ENCODE peak calls at places on chromosomes 12 and 14, in six cellular contexts. One of them, this sample, is unnamed.

GRCh38 chr12:109182041-109182839 is 65.9 kb downstream of the ACACB start:
- DNase-seq in activated CD8-positive, alpha-beta T cell treated with anti-CD3 and anti-CD28 coated beads, Interleukin-2, amount 10 ng/mL, durations not matched to agents 7 days and 5 days: no peak
- DNase-seq in stimulated activated CD8-positive, alpha-beta memory T cell treated with anti-CD3 and anti-CD28 coated beads, Interleukin-4, amount 100 ng/mL, for 1 hour: no peak
- DNase-seq in cardiac fibroblast: no peak
- DNase-seq in activated T-cell treated with anti-CD3 and anti-CD28 coated beads for 1 hour: no peak
- DNase-seq in GM23338: no peak
- DNase-seq in this sample: no peak

GRCh38 chr12:27779416-27779815 is 617 bp upstream of the KLHL42 start:
- DNase-seq in activated CD8-positive, alpha-beta T cell treated with anti-CD3 and anti-CD28 coated beads, Interleukin-2, amount 10 ng/mL, durations not matched to agents 7 days and 5 days: peak
- DNase-seq in activated T-cell treated with anti-CD3 and anti-CD28 coated beads for 1 hour: peak
- DNase-seq in stimulated activated CD8-positive, alpha-beta memory T cell treated with anti-CD3 and anti-CD28 coated beads, Interleukin-4, amount 100 ng/mL, for 1 hour: no peak
- DNase-seq in GM23338: peak
- DNase-seq in cardiac fibroblast: peak
- DNase-seq in this sample: peak

GRCh38 chr14:100070310-100070709 is 5.1 kb downstream of the EVL start:
- DNase-seq in activated CD8-positive, alpha-beta T cell treated with anti-CD3 and anti-CD28 coated beads, Interleukin-2, amount 10 ng/mL, durations not matched to agents 7 days and 5 days: peak
- DNase-seq in stimulated activated CD8-positive, alpha-beta memory T cell treated with anti-CD3 and anti-CD28 coated beads, Interleukin-4, amount 100 ng/mL, for 1 hour: no peak
- DNase-seq in cardiac fibroblast: no peak
- DNase-seq in GM23338: no peak
- DNase-seq in activated T-cell treated with anti-CD3 and anti-CD28 coated beads for 1 hour: no peak
- DNase-seq in this sample: no peak

GRCh38 chr14:97219356-97220017 is 422.3 kb downstream of the VRK1 start:
- DNase-seq in activated CD8-positive, alpha-beta T cell treated with anti-CD3 and anti-CD28 coated beads, Interleukin-2, amount 10 ng/mL, durations not matched to agents 7 days and 5 days: peak
- DNase-seq in cardiac fibroblast: no peak
- DNase-seq in activated T-cell treated with anti-CD3 and anti-CD28 coated beads for 1 hour: peak
- DNase-seq in GM23338: peak
- DNase-seq in stimulated activated CD8-positive, alpha-beta memory T cell treated with anti-CD3 and anti-CD28 coated beads, Interleukin-4, amount 100 ng/mL, for 1 hour: no peak
- DNase-seq in this sample: peak

GRCh38 chr14:101932668-101933067 is 31.7 kb upstream of the DYNC1H1 start:
- DNase-seq in activated CD8-positive, alpha-beta T cell treated with anti-CD3 and anti-CD28 coated beads, Interleukin-2, amount 10 ng/mL, durations not matched to agents 7 days and 5 days: no peak
- DNase-seq in stimulated activated CD8-positive, alpha-beta memory T cell treated with anti-CD3 and anti-CD28 coated beads, Interleukin-4, amount 100 ng/mL, for 1 hour: no peak
- DNase-seq in GM23338: no peak
- DNase-seq in cardiac fibroblast: no peak
- DNase-seq in activated T-cell treated with anti-CD3 and anti-CD28 coated beads for 1 hour: no peak
- DNase-seq in this sample: no peak

GRCh38 chr14:75234173-75234855 is 44.3 kb upstream of the FOS start:
- DNase-seq in stimulated activated CD8-positive, alpha-beta memory T cell treated with anti-CD3 and anti-CD28 coated beads, Interleukin-4, amount 100 ng/mL, for 1 hour: no peak
- DNase-seq in GM23338: no peak
- DNase-seq in cardiac fibroblast: peak
- DNase-seq in activated T-cell treated with anti-CD3 and anti-CD28 coated beads for 1 hour: no peak
- DNase-seq in activated CD8-positive, alpha-beta T cell treated with anti-CD3 and anti-CD28 coated beads, Interleukin-2, amount 10 ng/mL, durations not matched to agents 7 days and 5 days: no peak
- DNase-seq in this sample: no peak

GRCh38 chr12:1533205-1533601 is 61.2 kb downstream of the FBXL14 start:
- DNase-seq in stimulated activated CD8-positive, alpha-beta memory T cell treated with anti-CD3 and anti-CD28 coated beads, Interleukin-4, amount 100 ng/mL, for 1 hour: no peak
- DNase-seq in GM23338: no peak
- DNase-seq in activated T-cell treated with anti-CD3 and anti-CD28 coated beads for 1 hour: no peak
- DNase-seq in cardiac fibroblast: no peak
- DNase-seq in activated CD8-positive, alpha-beta T cell treated with anti-CD3 and anti-CD28 coated beads, Interleukin-2, amount 10 ng/mL, durations not matched to agents 7 days and 5 days: peak
- DNase-seq in this sample: no peak

GRCh38 chr12:94174576-94174975 is 26.2 kb downstream of the PLXNC1 start:
- DNase-seq in activated T-cell treated with anti-CD3 and anti-CD28 coated beads for 1 hour: no peak
- DNase-seq in stimulated activated CD8-positive, alpha-beta memory T cell treated with anti-CD3 and anti-CD28 coated beads, Interleukin-4, amount 100 ng/mL, for 1 hour: no peak
- DNase-seq in activated CD8-positive, alpha-beta T cell treated with anti-CD3 and anti-CD28 coated beads, Interleukin-2, amount 10 ng/mL, durations not matched to agents 7 days and 5 days: peak
- DNase-seq in GM23338: no peak
- DNase-seq in cardiac fibroblast: no peak
- DNase-seq in this sample: no peak

GRCh38 chr12:28869197-28869596 is 279.9 kb upstream of the FAR2 start:
- DNase-seq in activated T-cell treated with anti-CD3 and anti-CD28 coated beads for 1 hour: no peak
- DNase-seq in cardiac fibroblast: peak
- DNase-seq in GM23338: no peak
- DNase-seq in activated CD8-positive, alpha-beta T cell treated with anti-CD3 and anti-CD28 coated beads, Interleukin-2, amount 10 ng/mL, durations not matched to agents 7 days and 5 days: no peak
- DNase-seq in stimulated activated CD8-positive, alpha-beta memory T cell treated with anti-CD3 and anti-CD28 coated beads, Interleukin-4, amount 100 ng/mL, for 1 hour: no peak
- DNase-seq in this sample: no peak

This sample was measured in WTC11.